ENCODE peak calls at places on chromosomes 2 and 18, in eight cellular contexts. O, D, K, B, R, N, G and W are unnamed samples.
A peak's percentile ranks its signal among the peaks of the same experiment; 100 is the strongest.

GRCh38 chr2:181585732-181586131 is 71.2 kb downstream of the CERKL start:
- DNase-seq in R (no peak), D (no peak), G (no peak), K (no peak), O (no peak), N (no peak), B (no peak), W (no peak)

GRCh38 chr18:70464343-70465114 is 175.7 kb downstream of the SOCS6 start:
- DNase-seq in K (peak; percentile 83), D (peak; percentile 24), B (peak; percentile 37), O (peak; percentile 77), R (no peak), N (peak; percentile 71), G (peak; percentile 59), W (peak; percentile 74)

GRCh38 chr18:24080861-24081260 is 58.0 kb upstream of the CABYR start:
- DNase-seq in K (no peak), O (no peak), B (no peak), N (no peak), D (no peak), G (no peak), R (no peak), W (no peak)

GRCh38 chr2:66602341-66602740 is 167.4 kb downstream of the MEIS1 start:
- DNase-seq in O (no peak), G (no peak), B (no peak), R (no peak), K (no peak), D (no peak), N (no peak), W (no peak)

GRCh38 chr2:133836220-133836619 is 268.0 kb upstream of the NCKAP5 start:
- DNase-seq in K (no peak), R (no peak), D (peak; percentile 49), N (no peak), B (no peak), G (no peak), O (no peak), W (no peak)

GRCh38 chr2:88626171-88627054 is 851 bp downstream of the EIF2AK3 start:
- DNase-seq in N (peak; percentile 57), R (no peak), D (no peak), O (peak; percentile 48), K (no peak), G (no peak), B (no peak), W (peak; percentile 16)

GRCh38 chr2:30361751-30362394 is 85.2 kb upstream of the LCLAT1 start:
- DNase-seq in N (no peak), D (no peak), O (peak; percentile 66), K (no peak), R (no peak), G (no peak), B (no peak), W (no peak)

GRCh38 chr2:147173186-147173575 is 671.6 kb upstream of the ACVR2A start:
- DNase-seq in R (no peak), N (no peak), G (peak; percentile 68), D (no peak), B (no peak), K (no peak), O (no peak), W (no peak)

GRCh38 chr2:228847684-228848083 is 423.4 kb downstream of the PID1 start:
- DNase-seq in K (no peak), D (no peak), O (no peak), B (peak; percentile 12), N (no peak), R (no peak), G (no peak), W (no peak)

GRCh38 chr2:71235930-71236587 is 9.2 kb upstream of the PAIP2B start:
- DNase-seq in R (no peak), K (peak; percentile 64), G (no peak), B (no peak), N (peak; percentile 38), D (no peak), O (peak; percentile 7), W (no peak)

GRCh38 chr2:232299084-232299483 is 79.5 kb upstream of the ALPP start:
- DNase-seq in O (no peak), K (no peak), B (peak; percentile 32), G (no peak), D (no peak), R (no peak), N (no peak), W (no peak)

GRCh38 chr2:67650292-67651133 is 253.4 kb downstream of the ETAA1 start:
- DNase-seq in R (peak; percentile 92), D (peak; percentile 15), N (peak; percentile 69), K (peak; percentile 43), B (peak; percentile 88), G (peak; percentile 94), O (peak; percentile 87), W (peak; percentile 88)

GRCh38 chr2:134657650-134658250 is 61.0 kb downstream of the TMEM163 start:
- DNase-seq in D (no peak), N (peak; percentile 60), K (peak; percentile 6), R (no peak), B (no peak), O (no peak), G (no peak), W (peak; percentile 45)

GRCh38 chr2:2014251-2014761 is 270.0 kb upstream of the PXDN start:
- DNase-seq in R (no peak), N (no peak), D (no peak), O (no peak), B (peak; percentile 71), G (peak; percentile 10), K (no peak), W (peak; percentile 86)

GRCh38 chr2:220670461-220670979 is 901.6 kb downstream of the EPHA4 start:
- DNase-seq in O (peak; percentile 10), N (no peak), D (no peak), G (no peak), R (no peak), B (no peak), K (no peak), W (no peak)

GRCh38 chr18:4241218-4241617 is 213.9 kb downstream of the DLGAP1 start:
- DNase-seq in K (no peak), G (no peak), R (no peak), B (no peak), D (no peak), N (no peak), O (no peak), W (no peak)

GRCh38 chr2:189483571-189484415 is 42.5 kb downstream of the WDR75 start:
- DNase-seq in N (no peak), D (no peak), K (no peak), O (no peak), R (no peak), G (no peak), B (no peak), W (no peak)

GRCh38 chr2:232236200-232236599 is 142.4 kb upstream of the ALPP start:
- DNase-seq in K (no peak), G (peak; percentile 47), O (no peak), R (no peak), B (no peak), N (no peak), D (peak; percentile 58), W (peak; percentile 51)

GRCh38 chr2:25103287-25103871 is 61.5 kb downstream of the EFR3B start:
- DNase-seq in B (peak; percentile 54), K (no peak), G (peak; percentile 95), O (no peak), N (no peak), R (peak; percentile 41), D (no peak), W (peak; percentile 68)

GRCh38 chr18:48779462-48779861 is 171.3 kb downstream of the SMAD7 start:
- DNase-seq in O (no peak), R (no peak), K (no peak), N (no peak), D (no peak), G (no peak), B (no peak), W (no peak)

GRCh38 chr18:48776641-48777025 is 174.1 kb downstream of the SMAD7 start:
- DNase-seq in D (no peak), G (no peak), O (no peak), K (no peak), R (no peak), B (no peak), N (no peak), W (no peak)

GRCh38 chr18:48777026-48777736 is 173.6 kb downstream of the SMAD7 start:
- DNase-seq in B (no peak), G (peak; percentile 34), K (peak; percentile 58), D (peak; percentile 91), N (peak; percentile 83), O (peak; percentile 67), R (no peak), W (peak; percentile 59)

GRCh38 chr18:48777737-48778111 is 173.0 kb downstream of the SMAD7 start:
- DNase-seq in B (no peak), R (no peak), K (no peak), D (no peak), G (peak; percentile 15), N (no peak), O (no peak), W (peak; percentile 57)

GRCh38 chr18:48778344-48779011 is 172.3 kb downstream of the SMAD7 start:
- DNase-seq in O (no peak), G (no peak), D (no peak), N (no peak), B (no peak), R (no peak), K (no peak), W (no peak)
- TF ChIP-seq CTCF in O (no peak), G (no peak), D (no peak), N (no peak), B (no peak), R (no peak), K (no peak), W (no peak)

DNA sequence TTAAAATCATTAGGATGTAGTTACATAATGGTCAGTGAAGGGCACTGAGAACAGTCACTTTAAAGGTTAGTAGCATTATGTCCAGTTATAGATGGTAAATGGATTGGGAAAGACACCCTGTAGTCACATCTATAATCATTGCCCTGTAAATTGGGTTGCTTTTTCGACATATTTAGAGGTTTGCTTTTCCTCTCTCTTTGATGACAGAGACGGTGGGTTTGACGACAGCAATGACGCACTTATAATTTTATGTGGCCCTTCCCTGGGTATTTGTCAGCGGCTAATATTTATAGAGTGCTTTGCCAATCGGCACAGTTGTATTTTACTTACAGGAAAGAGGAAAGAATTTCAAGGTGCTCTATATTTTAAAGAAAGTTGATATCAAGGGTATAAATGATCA is 2.8 kb downstream of the CPS1 start:
- DNase-seq in O (no peak), K (no peak), B (no peak), R (no peak), D (no peak), N (no peak), G (no peak), W (no peak)
- TF ChIP-seq CTCF in O (no peak), K (no peak), B (no peak), R (no peak), D (no peak), N (no peak), G (no peak), W (no peak)

DNA sequence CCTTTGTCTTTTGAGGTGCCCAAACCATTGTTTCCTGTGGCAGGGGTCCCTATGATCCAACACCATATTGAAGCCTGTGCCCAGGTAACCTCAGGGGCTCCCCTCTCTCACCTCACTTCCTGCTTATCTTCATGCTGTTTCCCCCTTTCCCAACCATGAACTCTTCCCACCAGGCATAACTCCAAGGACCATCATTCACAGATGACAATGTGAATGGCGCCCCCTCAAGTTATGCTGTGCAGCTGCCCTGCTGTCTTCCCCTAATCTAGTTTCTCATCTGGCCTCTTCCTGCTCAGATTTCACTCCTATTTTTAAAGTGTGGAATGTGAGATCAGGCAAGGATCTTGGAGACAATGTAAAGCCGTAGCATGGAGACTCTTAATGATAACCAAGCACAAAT is 1.4 kb downstream of the GMPPA start:
- DNase-seq in K (no peak), D (no peak), R (no peak), O (no peak), N (no peak), G (peak; percentile 34), B (no peak), W (no peak)
- TF ChIP-seq CTCF in K (no peak), D (no peak), R (peak; percentile 44), O (no peak), N (peak; percentile 25), G (peak; percentile 20), B (peak; percentile 41), W (no peak)

GRCh38 chr2:54084600-54084999 is 30.8 kb upstream of the ACYP2 start:
- DNase-seq in K (no peak), D (no peak), O (peak; percentile 29), G (peak; percentile 29), B (no peak), N (no peak), R (no peak), W (peak; percentile 40)
- TF ChIP-seq CTCF in K (no peak), D (no peak), O (no peak), G (peak; percentile 41), B (peak; percentile 37), N (no peak), R (peak; percentile 40), W (peak; percentile 31)